ENCODE peak calls at places on chromosomes 7 and 10, in four cellular contexts. R is KBM-7, C is DMS153, S is HuH-7.5. H is an unnamed sample.

GRCh38 chr7:11478873-11479272 is 353.1 kb downstream of the THSD7A start:
- DNase-seq in C (no peak), S (no peak), R (no peak), H (no peak)

GRCh38 chr10:119250641-119251314 is 43.4 kb downstream of the GRK5 start:
- DNase-seq in R (no peak), C (no peak), S (no peak), H (no peak)

GRCh38 chr7:122492007-122492406 is 187.5 kb upstream of the FEZF1 start:
- DNase-seq in R (no peak), S (no peak), C (no peak), H (no peak)

GRCh38 chr7:69893915-69894314 is 295.6 kb downstream of the AUTS2 start:
- DNase-seq in C (no peak), S (no peak), R (no peak), H (no peak)

GRCh38 chr7:43648725-43649406 is 66.0 kb downstream of the STK17A start:
- DNase-seq in S (no peak), R (peak; percentile 82), C (peak; percentile 64), H (peak; percentile 89)

GRCh38 chr7:117270371-117270770 is 52.5 kb downstream of the WNT2 start:
- DNase-seq in C (no peak), R (no peak), S (no peak), H (no peak)

GRCh38 chr7:102273749-102274712 is 12.6 kb upstream of the SH2B2 start:
- DNase-seq in R (no peak), C (peak; percentile 65), S (peak; percentile 92), H (no peak)

GRCh38 chr10:70078937-70079336 is 26.3 kb downstream of the MACROH2A2 start:
- DNase-seq in C (no peak), R (no peak), S (no peak), H (no peak)

GRCh38 chr7:80294321-80294720 is 159.7 kb downstream of the GNAI1 start:
- DNase-seq in S (no peak), C (no peak), R (no peak), H (no peak)

GRCh38 chr10:62811159-62811875 is 4.8 kb downstream of the EGR2 start:
- DNase-seq in C (no peak), S (no peak), R (no peak), H (no peak)

GRCh38 chr10:31679931-31680330 is 248.7 kb downstream of the ARHGAP12 start:
- DNase-seq in C (no peak), R (no peak), S (no peak), H (no peak)

GRCh38 chr10:13743101-13743693 is 156.4 kb downstream of the PRPF18 start:
- DNase-seq in C (no peak), R (peak; percentile 4), S (no peak), H (no peak)

GRCh38 chr7:128030999-128031681 is at the start of gene LRRC4:
- DNase-seq in S (peak; percentile 66), R (no peak), C (no peak), H (peak; percentile 32)

GRCh38 chr10:120460776-120461175 is 3.7 kb downstream of the PLPP4 start:
- DNase-seq in S (no peak), R (no peak), C (no peak), H (no peak)

GRCh38 chr7:148856035-148856881 is 27.8 kb downstream of the EZH2 start:
- DNase-seq in C (no peak), R (peak; percentile 58), S (peak; percentile 28), H (peak; percentile 47)

GRCh38 chr7:11701829-11702560 is 130.0 kb downstream of the THSD7A start:
- DNase-seq in S (no peak), R (peak; percentile 23), C (no peak), H (no peak)

GRCh38 chr7:49767719-49768118 is 5.7 kb upstream of the VWC2 start:
- DNase-seq in S (no peak), R (no peak), C (no peak), H (no peak)

H was measured in Kasumi-1.